ENCODE peak calls at places on chromosome 7, in nine cellular contexts. A is ascending aorta, C is body of pancreas, I is kidney, B is osteoblast, X is upper lobe of right lung, G is heart right ventricle, E is heart left ventricle, F is right atrium auricular region. U is an unnamed sample. For H3K9me3, the result is how much of the 10 kb centered on the place peaks cover.

GRCh38 chr7:149474309-149475120 is 13.7 kb upstream of the ZNF777 start:
- DNase-seq in F (no peak), X (no peak), I (no peak), C (no peak), B (no peak), A (no peak), E (no peak), G (no peak), U (no peak)

GRCh38 chr7:94303736-94304135 is 91.0 kb upstream of the COL1A2 start:
- DNase-seq in F (no peak), C (no peak), E (peak), G (no peak), A (no peak), I (no peak), B (no peak), X (no peak), U (no peak)

GRCh38 chr7:2702594-2702957 is 14.6 kb downstream of the AMZ1 start:
- DNase-seq in C (no peak), E (no peak), B (no peak), I (peak), G (no peak), X (no peak), F (no peak), A (no peak), U (no peak)

GRCh38 chr7:104230606-104231005 is 22.8 kb upstream of the ORC5 start:
- DNase-seq in B (no peak), F (no peak), E (no peak), I (no peak), C (no peak), X (no peak), A (no peak), G (no peak), U (no peak)

GRCh38 chr7:91843831-91844230 is 36.7 kb downstream of the MTERF1 start:
- DNase-seq in I (no peak), A (no peak), X (no peak), E (no peak), B (no peak), G (no peak), C (no peak), F (no peak), U (no peak)

GRCh38 chr7:131501422-131501821 is 55.0 kb downstream of the PODXL start:
- DNase-seq in C (no peak), B (no peak), F (no peak), X (no peak), A (no peak), G (no peak), I (no peak), E (no peak), U (no peak)

GRCh38 chr7:73442903-73443542 is 9.4 kb downstream of the FZD9 start:
- DNase-seq in B (peak), I (no peak), F (no peak), E (no peak), G (no peak), X (no peak), C (no peak), A (no peak), U (no peak)

GRCh38 chr7:127514499-127514898 is 70.9 kb downstream of the GCC1 start:
- DNase-seq in F (no peak), G (no peak), E (no peak), A (no peak), X (no peak), C (no peak), I (no peak), B (peak), U (no peak)

GRCh38 chr7:65338346-65338745 is 35.3 kb upstream of the ZNF92 start:
- DNase-seq in A (no peak), F (no peak), E (no peak), C (no peak), B (no peak), X (no peak), G (no peak), I (no peak), U (no peak)

GRCh38 chr7:56091591-56091990 is 1.2 kb downstream of the PHKG1 start:
- DNase-seq in G (peak), E (peak), F (peak), A (peak), I (no peak), X (no peak), C (no peak), B (no peak), U (no peak)
- H3K27ac ChIP-seq in G (peak), E (peak), F (peak), A (peak), I (no peak), X (no peak), C (no peak), B (no peak), U (no peak)

DNA sequence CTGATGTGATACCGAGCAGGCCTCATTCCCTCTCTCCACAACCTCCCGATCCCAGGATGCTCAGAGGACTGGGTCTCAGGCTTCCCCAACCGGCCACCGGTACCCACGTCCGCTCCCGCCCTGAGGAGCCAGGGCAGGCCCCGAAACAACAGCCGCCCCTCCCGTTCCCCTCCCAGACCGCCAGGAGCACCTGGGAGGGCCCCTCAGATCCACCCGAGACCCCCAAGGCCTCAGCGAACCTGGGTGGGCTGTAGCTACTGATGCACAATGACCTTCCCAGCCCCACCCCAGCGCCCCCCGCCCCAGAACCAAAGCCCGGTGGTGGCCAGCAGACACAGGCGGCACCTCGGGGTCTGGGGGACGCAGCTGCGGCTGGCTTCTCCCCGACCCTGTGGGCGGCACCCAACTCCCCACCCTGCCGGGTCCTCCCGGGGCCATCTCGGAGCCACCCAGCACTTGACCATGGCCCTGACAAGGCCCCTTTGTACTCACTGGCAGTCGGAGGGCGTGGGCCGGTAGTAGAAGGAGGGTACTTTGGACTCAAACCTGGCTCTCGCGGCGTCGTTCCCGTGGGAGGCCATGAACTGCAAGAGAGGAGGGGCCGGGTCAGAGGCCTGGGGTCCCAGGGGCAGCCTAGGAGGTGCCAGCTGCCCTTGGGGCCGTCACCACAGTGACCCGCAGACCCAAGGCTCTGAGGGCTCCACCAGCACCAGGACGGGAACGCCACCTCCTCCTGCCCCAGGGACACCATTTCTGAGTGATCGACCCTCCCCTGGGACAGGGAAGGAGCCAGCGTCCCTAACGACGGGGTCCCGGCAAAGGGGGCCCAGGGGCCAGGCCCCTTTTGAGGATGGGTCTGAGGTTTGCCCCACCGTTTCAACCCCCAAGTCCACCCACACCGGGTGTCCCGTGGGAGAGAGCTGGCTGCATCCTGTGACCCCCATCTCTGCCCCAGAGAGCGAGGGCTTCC is 28.1 kb downstream of the ADAP1 start:
- DNase-seq in C (peak), I (peak), X (peak), G (no peak), A (peak), E (peak), B (no peak), F (no peak), U (no peak)
- TF ChIP-seq CTCF in C (no peak), I (no peak), X (no peak), G (no peak), A (no peak), E (no peak), B (no peak), F (no peak), U (no peak)

GRCh38 chr7:147707926-147708325 is 882.6 kb upstream of the C7orf33 start:
- DNase-seq in X (no peak), G (no peak), C (no peak), E (no peak), B (peak), F (no peak), I (no peak), A (no peak), U (no peak)
- H3K9me3 ChIP-seq in X (under half), G (under half), C (under half), E (under half), B (under half), F (under half), I (under half), A (under half), U (under half)

GRCh38 chr7:63106506-63107388 is 891.9 kb upstream of the ZNF722 start:
- DNase-seq in C (no peak), F (no peak), G (no peak), B (no peak), X (no peak), A (no peak), E (no peak), I (no peak), U (no peak)
- H3K27ac ChIP-seq in C (no peak), F (no peak), G (no peak), B (no peak), X (no peak), A (no peak), E (no peak), I (no peak), U (no peak)

U was measured in CD4-positive, alpha-beta T cell.